ENCODE peak calls at places on chromosomes 16 and 17, in ten cellular contexts. N is amniotic epithelial cell; C is NCI-H510A; A is prostate gland; O is midbrain; Z is stimulated activated CD4-positive, alpha-beta T cell treated with anti-CD3 and anti-CD28 coated beads, Interleukin-1b, Interleukin-23, amount 100 ng/mL, for 48 hours; J is HT1080; Q is foreskin fibroblast; B is fibroblast of gingiva; U is CD8-positive, alpha-beta memory T cell. K is an unnamed sample.

GRCh38 chr17:61467416-61468262 is 15.4 kb downstream of the TBX4 start:
- DNase-seq in Q (peak), A (no peak), Z (no peak), O (no peak), B (peak), C (no peak), N (peak), U (no peak), J (peak), K (no peak)

GRCh38 chr17:1231456-1231855 is 38.8 kb upstream of the BHLHA9 start:
- DNase-seq in A (no peak), U (no peak), B (peak), Z (no peak), O (no peak), C (no peak), Q (peak), N (no peak), J (no peak), K (peak)

GRCh38 chr16:88385831-88386815 is 3.4 kb downstream of the ZNF469 start:
- DNase-seq in A (no peak), U (peak), Q (no peak), N (no peak), C (no peak), O (no peak), Z (no peak), B (no peak), J (no peak), K (no peak)

GRCh38 chr17:66228887-66229782 is at the start of gene APOH:
- DNase-seq in N (peak), A (no peak), C (no peak), O (no peak), Z (no peak), B (no peak), U (no peak), J (no peak), Q (no peak), K (no peak)

GRCh38 chr16:27721548-27722265 is 171.8 kb downstream of the KATNIP start:
- DNase-seq in U (no peak), N (peak), O (no peak), A (no peak), C (no peak), Z (no peak), B (peak), J (no peak), Q (peak), K (peak)

GRCh38 chr16:57826706-57827625 is 24.7 kb upstream of the KIFC3 start:
- DNase-seq in N (no peak), O (no peak), J (no peak), Z (no peak), U (no peak), C (no peak), B (no peak), Q (peak), A (no peak), K (peak)

GRCh38 chr17:50354198-50354597 is 8.3 kb downstream of the XYLT2 start:
- DNase-seq in Z (no peak), C (no peak), B (no peak), U (no peak), A (no peak), O (no peak), J (no peak), Q (no peak), N (no peak), K (no peak)

GRCh38 chr17:36594626-36595401 is 3.1 kb downstream of the DHRS11 start:
- DNase-seq in Q (no peak), N (no peak), A (no peak), C (no peak), B (no peak), Z (no peak), O (no peak), J (no peak), U (no peak), K (no peak)

GRCh38 chr16:83856846-83857245 is 42.1 kb upstream of the MLYCD start:
- DNase-seq in J (no peak), C (no peak), A (no peak), U (no peak), B (no peak), O (no peak), Z (no peak), N (no peak), Q (no peak), K (no peak)

GRCh38 chr16:77745972-77746371 is 23.7 kb downstream of the NUDT7 start:
- DNase-seq in J (no peak), A (no peak), U (no peak), Q (peak), C (no peak), O (no peak), Z (no peak), B (no peak), N (peak), K (no peak)

GRCh38 chr17:38418069-38418692 is 10.1 kb upstream of the ARHGAP23 start:
- DNase-seq in Z (no peak), O (peak), C (no peak), J (no peak), Q (no peak), N (no peak), U (no peak), B (no peak), A (no peak), K (no peak)

GRCh38 chr17:16924701-16925440 is 47.0 kb downstream of the TNFRSF13B start:
- DNase-seq in O (no peak), N (no peak), Q (no peak), U (no peak), J (no peak), B (no peak), A (no peak), Z (no peak), C (no peak), K (no peak)

GRCh38 chr16:8355714-8356113 is 234.6 kb downstream of the TMEM114 start:
- DNase-seq in B (no peak), U (no peak), O (peak), Z (no peak), J (no peak), N (no peak), Q (no peak), C (no peak), A (no peak), K (no peak)

GRCh38 chr16:84086357-84086756 is 30.4 kb downstream of the MBTPS1 start:
- DNase-seq in O (no peak), A (no peak), Q (no peak), C (no peak), Z (no peak), U (no peak), B (no peak), J (no peak), N (no peak), K (no peak)

GRCh38 chr16:57788951-57789350 is 13.3 kb downstream of the KIFC3 start:
- DNase-seq in N (no peak), O (no peak), C (no peak), Q (no peak), J (no peak), Z (no peak), U (no peak), A (no peak), B (no peak), K (no peak)

GRCh38 chr16:84884311-84885023 is 64.7 kb downstream of the CRISPLD2 start:
- DNase-seq in N (no peak), J (no peak), U (no peak), B (no peak), O (no peak), A (peak), Z (no peak), C (no peak), Q (no peak), K (no peak)

K was measured in gastrocnemius medialis.